ENCODE peak calls at places on chromosomes 3 and 15, in ten cellular contexts. H is PC-3; D is CD4-positive, alpha-beta memory T cell; F is cardiac muscle cell; V is CD4-positive, alpha-beta T cell; A is right atrium auricular region; T is psoas muscle; Z is K562; G is pancreas; E is mesendoderm. J is an unnamed sample.
A peak's percentile ranks its signal among the peaks of the same experiment; 100 is the strongest.

GRCh38 chr3:197458906-197459470 is 96.8 kb downstream of the BDH1 start:
- DNase-seq in H (no peak), D (no peak), F (no peak), V (no peak), A (no peak), T (no peak), Z (no peak), G (no peak), E (no peak), J (no peak)

GRCh38 chr15:50181983-50182232 is at the start of gene SLC27A2:
- DNase-seq in H (peak; percentile 53), D (no peak), F (peak; percentile 23), V (no peak), A (no peak), T (peak; percentile 63), Z (peak; percentile 84), G (peak; percentile 61), E (peak; percentile 56), J (peak; percentile 84)

GRCh38 chr3:51024765-51025681 is 350.3 kb downstream of the DOCK3 start:
- DNase-seq in H (no peak), D (peak; percentile 82), F (no peak), V (peak; percentile 74), A (no peak), T (peak; percentile 49), Z (no peak), G (no peak), E (peak; percentile 27), J (no peak)

GRCh38 chr3:28973621-28974020 is 307.2 kb upstream of the RBMS3 start:
- DNase-seq in H (peak; percentile 29), D (no peak), F (peak; percentile 57), V (no peak), A (no peak), T (no peak), Z (no peak), G (no peak), E (no peak), J (no peak)

GRCh38 chr15:39851505-39852082 is 68.5 kb downstream of the GPR176 start:
- DNase-seq in H (no peak), D (no peak), F (peak; percentile 37), V (no peak), A (no peak), T (no peak), Z (no peak), G (no peak), E (peak; percentile 24), J (no peak)

GRCh38 chr15:98927057-98927456 is 80.5 kb downstream of the PGPEP1L start:
- DNase-seq in H (no peak), D (no peak), F (peak; percentile 18), V (no peak), A (no peak), T (no peak), Z (no peak), G (no peak), E (no peak), J (no peak)

GRCh38 chr3:133506215-133506901 is 67.1 kb upstream of the CDV3 start:
- DNase-seq in H (no peak), D (peak; percentile 42), F (no peak), V (peak; percentile 19), A (no peak), T (no peak), Z (no peak), G (no peak), E (no peak), J (no peak)

GRCh38 chr3:197595470-197596185 is 39.9 kb upstream of the BDH1 start:
- DNase-seq in H (no peak), D (no peak), F (no peak), V (no peak), A (peak; percentile 26), T (no peak), Z (no peak), G (no peak), E (no peak), J (no peak)

GRCh38 chr15:74130089-74130848 is at the start of gene ISLR2:
- DNase-seq in H (no peak), D (no peak), F (peak; percentile 38), V (no peak), A (no peak), T (peak; percentile 54), Z (no peak), G (no peak), E (no peak), J (no peak)

GRCh38 chr3:133578548-133579191 is 5.2 kb downstream of the CDV3 start:
- DNase-seq in H (peak; percentile 63), D (no peak), F (peak; percentile 70), V (no peak), A (peak; percentile 32), T (no peak), Z (peak; percentile 34), G (no peak), E (peak; percentile 78), J (peak; percentile 75)

DNA sequence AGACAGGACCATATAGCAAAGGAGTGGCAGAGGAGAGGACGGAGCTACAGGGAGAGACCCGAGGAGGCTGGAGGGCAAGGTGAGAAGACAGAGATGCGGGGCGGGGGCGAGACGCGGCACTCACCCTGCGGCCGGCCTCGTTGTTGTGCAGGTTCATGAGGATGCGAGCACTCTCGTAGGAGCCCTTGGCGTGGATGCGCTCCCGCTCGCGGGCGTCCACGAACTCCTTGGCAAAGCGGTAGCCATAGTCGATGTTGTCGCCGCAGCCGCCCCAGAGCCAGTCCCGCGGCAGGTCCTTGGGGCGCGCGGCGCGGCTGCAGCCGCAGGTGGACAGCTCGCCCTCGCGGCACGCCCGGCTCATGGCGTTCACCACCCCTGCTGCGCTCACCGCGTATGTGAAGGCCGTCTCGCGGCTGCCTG is 12.9 kb downstream of the WNT5A start:
- DNase-seq in H (no peak), D (no peak), F (no peak), V (no peak), A (no peak), T (no peak), Z (no peak), G (no peak), E (no peak), J (no peak)
- H3K27me3 ChIP-seq in H (no peaks in the 10 kb centered on the region), D (peaks cover 6% of the 10 kb centered on the region), F (no peaks in the 10 kb centered on the region), V (peaks cover 1% of the 10 kb centered on the region), A (no peaks in the 10 kb centered on the region), T (no peaks in the 10 kb centered on the region), Z (peaks cover 15% of the 10 kb centered on the region), G (no peaks in the 10 kb centered on the region), E (peaks cover 7% of the 10 kb centered on the region), J (no peaks in the 10 kb centered on the region)

GRCh38 chr3:127077068-127077467 is 94.2 kb downstream of the PLXNA1 start:
- DNase-seq in H (no peak), D (no peak), F (no peak), V (no peak), A (no peak), T (no peak), Z (no peak), G (no peak), E (no peak), J (no peak)

GRCh38 chr3:127079211-127079610 is 96.3 kb downstream of the PLXNA1 start:
- DNase-seq in H (no peak), D (no peak), F (no peak), V (no peak), A (no peak), T (no peak), Z (no peak), G (no peak), E (no peak), J (no peak)

GRCh38 chr3:127078626-127079025 is 95.7 kb downstream of the PLXNA1 start:
- DNase-seq in H (no peak), D (no peak), F (no peak), V (no peak), A (no peak), T (no peak), Z (no peak), G (no peak), E (no peak), J (no peak)

GRCh38 chr3:127074900-127075360 is 92.0 kb downstream of the PLXNA1 start:
- DNase-seq in H (peak; percentile 37), D (no peak), F (peak; percentile 65), V (no peak), A (no peak), T (peak; percentile 74), Z (no peak), G (no peak), E (peak; percentile 95), J (no peak)

DNA sequence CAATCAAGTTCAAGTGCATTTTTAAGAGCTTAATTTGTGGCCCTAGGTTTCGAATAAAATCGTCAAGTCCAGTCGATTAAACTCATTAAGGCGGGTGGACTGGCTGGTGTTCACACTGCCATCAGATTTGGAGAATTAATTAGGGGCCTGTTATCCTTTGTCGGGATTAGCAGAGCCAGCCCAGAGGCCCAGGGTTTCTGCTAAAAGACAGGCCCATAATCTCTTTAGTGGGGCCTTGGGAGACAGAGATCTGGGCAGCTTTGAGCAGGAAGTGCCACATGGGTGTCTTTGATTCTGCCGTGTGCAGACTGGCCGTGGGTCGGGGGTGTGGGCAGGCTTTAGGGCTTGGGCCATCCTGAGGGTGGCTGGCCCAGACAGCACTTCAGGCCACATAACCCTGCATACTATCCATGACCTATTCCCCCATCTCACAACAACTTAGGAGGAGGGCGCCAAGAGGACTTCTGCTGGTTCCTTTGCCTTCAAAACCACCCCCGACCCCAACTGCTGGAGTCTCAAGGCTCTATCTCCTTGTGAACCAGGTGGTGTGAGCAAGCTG is 94.7 kb downstream of the PLXNA1 start:
- DNase-seq in H (no peak), D (no peak), F (no peak), V (no peak), A (no peak), T (no peak), Z (no peak), G (no peak), E (no peak), J (no peak)
- H3K27me3 ChIP-seq in H (no peaks in the 10 kb centered on the region), D (no peaks in the 10 kb centered on the region), F (no peaks in the 10 kb centered on the region), V (no peaks in the 10 kb centered on the region), A (no peaks in the 10 kb centered on the region), T (no peaks in the 10 kb centered on the region), Z (peaks cover 34% of the 10 kb centered on the region), G (no peaks in the 10 kb centered on the region), E (no peaks in the 10 kb centered on the region), J (no peaks in the 10 kb centered on the region)

DNA sequence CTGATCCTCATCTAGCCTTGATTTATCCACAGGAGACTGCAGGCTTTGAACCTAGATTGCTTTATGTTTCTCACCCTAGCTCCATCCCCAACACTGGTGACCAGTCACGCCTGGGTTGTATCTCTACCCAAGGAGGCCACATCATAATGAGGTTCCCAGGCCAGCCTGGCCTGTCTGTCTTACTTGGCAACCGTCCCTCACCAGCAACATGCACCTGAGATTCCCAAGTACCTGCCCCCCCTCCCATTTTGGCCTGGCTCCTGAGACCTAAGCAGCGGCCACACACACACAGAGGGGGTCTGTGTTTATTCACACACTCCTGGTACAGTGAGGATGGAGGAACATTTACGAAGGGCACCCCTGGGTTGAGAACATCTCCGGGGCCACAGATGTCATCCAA is 2.4 kb downstream of the CAMK2N2 start:
- DNase-seq in H (no peak), D (no peak), F (no peak), V (no peak), A (no peak), T (no peak), Z (no peak), G (no peak), E (no peak), J (no peak)
- H3K27me3 ChIP-seq in H (no peaks in the 10 kb centered on the region), D (no peaks in the 10 kb centered on the region), F (peaks cover 71% of the 10 kb centered on the region), V (peaks cover 26% of the 10 kb centered on the region), A (peaks cover 23% of the 10 kb centered on the region), T (no peaks in the 10 kb centered on the region), Z (peaks cover 31% of the 10 kb centered on the region), G (no peaks in the 10 kb centered on the region), E (peaks cover 19% of the 10 kb centered on the region), J (peaks cover 4% of the 10 kb centered on the region)

DNA sequence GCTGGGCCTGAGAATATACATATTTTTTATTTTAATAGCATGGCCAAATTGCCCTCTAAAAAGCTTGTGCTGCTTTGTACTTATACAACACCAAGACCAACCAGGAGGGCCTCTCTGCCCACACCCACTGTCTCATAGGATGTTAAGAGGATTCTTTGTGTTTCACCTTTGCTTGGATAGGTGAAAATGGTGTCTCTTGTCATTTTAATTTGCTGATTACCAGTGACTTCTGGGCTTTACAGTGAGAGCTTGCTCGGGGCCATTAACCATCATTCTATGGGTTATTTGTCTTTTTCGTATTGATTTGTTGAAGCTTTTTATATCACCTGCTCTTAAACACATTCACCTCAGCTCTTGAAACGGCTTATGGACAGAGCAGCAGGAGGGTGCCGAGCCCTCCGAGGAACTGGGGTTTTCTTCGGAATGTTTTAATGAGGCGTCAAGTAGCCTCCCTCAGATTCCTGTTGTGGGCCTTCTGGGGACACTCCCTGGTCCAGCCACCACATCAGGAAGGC is 10.5 kb downstream of the PTH1R start:
- DNase-seq in H (no peak), D (no peak), F (no peak), V (no peak), A (no peak), T (no peak), Z (no peak), G (no peak), E (no peak), J (no peak)
- H3K27me3 ChIP-seq in H (peaks cover 11% of the 10 kb centered on the region), D (peaks cover 16% of the 10 kb centered on the region), F (no peaks in the 10 kb centered on the region), V (peaks cover 34% of the 10 kb centered on the region), A (peaks cover under 1% of the 10 kb centered on the region), T (no peaks in the 10 kb centered on the region), Z (peaks cover 84% of the 10 kb centered on the region), G (no peaks in the 10 kb centered on the region), E (no peaks in the 10 kb centered on the region), J (no peaks in the 10 kb centered on the region)

J was measured in Caco-2.